ENCODE peak calls at places on chromosomes 2 and 18, in nine cellular contexts. K, A, F, D, Q, X, J, V and L are unnamed samples. For H3K9me3, the result is how much of the 10 kb centered on the place peaks cover.

GRCh38 chr2:221572821-221573429 is 821 bp upstream of the EPHA4 start:
- DNase-seq in K (peak), A (peak), F (peak), D (peak), Q (no peak), X (peak), J (peak), V (peak), L (no peak)

GRCh38 chr18:23889907-23890306 is 124.6 kb upstream of the TTC39C start:
- DNase-seq in K (no peak), A (no peak), F (no peak), D (no peak), Q (no peak), X (no peak), J (no peak), V (no peak), L (no peak)

GRCh38 chr2:18439716-18440115 is 120.7 kb downstream of the RDH14 start:
- DNase-seq in K (no peak), A (no peak), F (no peak), D (no peak), Q (no peak), X (no peak), J (no peak), V (no peak), L (no peak)

GRCh38 chr18:12012697-12013096 is 31.4 kb downstream of the IMPA2 start:
- DNase-seq in K (no peak), A (no peak), F (no peak), D (no peak), Q (no peak), X (no peak), J (no peak), V (peak), L (no peak)

GRCh38 chr2:240465765-240466578 is 30.5 kb downstream of the GPC1 start:
- DNase-seq in K (peak), A (peak), F (no peak), D (no peak), Q (peak), X (no peak), J (no peak), V (peak), L (no peak)

GRCh38 chr2:181309576-181309975 is 147.6 kb upstream of the ITGA4 start:
- DNase-seq in K (no peak), A (no peak), F (no peak), D (no peak), Q (no peak), X (no peak), J (no peak), V (no peak), L (no peak)

GRCh38 chr2:215796160-215796559 is 217.2 kb downstream of the MREG start:
- DNase-seq in K (no peak), A (no peak), F (peak), D (no peak), Q (no peak), X (no peak), J (no peak), V (no peak), L (no peak)

GRCh38 chr2:112869258-112869842 is 32.8 kb upstream of the IL1B start:
- DNase-seq in K (peak), A (peak), F (peak), D (peak), Q (no peak), X (peak), J (peak), V (no peak), L (no peak)

GRCh38 chr2:56224316-56224715 is 40.5 kb downstream of the CCDC85A start:
- DNase-seq in K (no peak), A (no peak), F (no peak), D (no peak), Q (no peak), X (no peak), J (no peak), V (no peak), L (no peak)

GRCh38 chr2:237222178-237222577 is 136.5 kb downstream of the COPS8 start:
- DNase-seq in K (peak), A (no peak), F (peak), D (no peak), Q (no peak), X (no peak), J (no peak), V (no peak), L (no peak)

GRCh38 chr2:237205111-237205541 is 119.4 kb downstream of the COPS8 start:
- DNase-seq in K (no peak), A (no peak), F (no peak), D (no peak), Q (no peak), X (no peak), J (no peak), V (no peak), L (no peak)

GRCh38 chr2:32068-32467 is 14.2 kb downstream of the FAM110C start:
- DNase-seq in K (no peak), A (no peak), F (no peak), D (no peak), Q (no peak), X (no peak), J (no peak), V (no peak), L (no peak)

GRCh38 chr2:8306530-8307351 is 375.1 kb upstream of the ID2 start:
- DNase-seq in K (no peak), A (no peak), F (peak), D (no peak), Q (no peak), X (no peak), J (no peak), V (no peak), L (no peak)

GRCh38 chr2:232633413-232634318 is at the start of gene EFHD1:
- DNase-seq in K (peak), A (peak), F (peak), D (peak), Q (peak), X (peak), J (peak), V (peak), L (peak)

GRCh38 chr2:236052926-236053846 is 115.0 kb downstream of the GBX2 start:
- DNase-seq in K (no peak), A (no peak), F (no peak), D (peak), Q (no peak), X (no peak), J (no peak), V (no peak), L (no peak)

GRCh38 chr18:43396266-43396665 is 119.0 kb upstream of the SYT4 start:
- DNase-seq in K (no peak), A (no peak), F (peak), D (no peak), Q (no peak), X (no peak), J (no peak), V (no peak), L (no peak)

GRCh38 chr18:79056827-79057367 is 12.3 kb upstream of the ATP9B start:
- DNase-seq in K (no peak), A (no peak), F (no peak), D (no peak), Q (no peak), X (no peak), J (no peak), V (no peak), L (no peak)

GRCh38 chr2:46097714-46098480 is 199.3 kb upstream of the EPAS1 start:
- DNase-seq in K (no peak), A (peak), F (peak), D (peak), Q (no peak), X (no peak), J (no peak), V (no peak), L (no peak)

GRCh38 chr2:114079366-114080004 is 189.6 kb downstream of the ACTR3 start:
- DNase-seq in K (no peak), A (no peak), F (no peak), D (no peak), Q (no peak), X (no peak), J (no peak), V (no peak), L (no peak)

GRCh38 chr18:64747803-64748202 is 598.9 kb upstream of the LINC00305 start:
- DNase-seq in K (no peak), A (no peak), F (no peak), D (no peak), Q (no peak), X (no peak), J (no peak), V (no peak), L (no peak)

GRCh38 chr2:160308915-160309314 is 108.8 kb upstream of the ITGB6 start:
- DNase-seq in K (no peak), A (no peak), F (no peak), D (no peak), Q (no peak), X (no peak), J (no peak), V (no peak), L (no peak)

GRCh38 chr2:54666131-54666637 is 57.3 kb upstream of the EML6 start:
- DNase-seq in K (peak), A (peak), F (peak), D (no peak), Q (no peak), X (no peak), J (no peak), V (no peak), L (no peak)

GRCh38 chr2:54858021-54858681 is 134.7 kb downstream of the EML6 start:
- DNase-seq in K (no peak), A (no peak), F (peak), D (no peak), Q (no peak), X (no peak), J (no peak), V (no peak), L (no peak)

GRCh38 chr2:6846540-6846939 is 19.2 kb downstream of the CMPK2 start:
- DNase-seq in K (no peak), A (no peak), F (no peak), D (no peak), Q (no peak), X (no peak), J (no peak), V (no peak), L (no peak)

GRCh38 chr2:6852210-6852609 is 13.5 kb downstream of the CMPK2 start:
- DNase-seq in K (no peak), A (no peak), F (no peak), D (no peak), Q (no peak), X (no peak), J (no peak), V (no peak), L (no peak)

GRCh38 chr2:6845903-6846302 is 19.8 kb downstream of the CMPK2 start:
- DNase-seq in K (no peak), A (no peak), F (no peak), D (no peak), Q (no peak), X (no peak), J (no peak), V (no peak), L (no peak)

GRCh38 chr2:6845312-6845711 is 20.4 kb downstream of the CMPK2 start:
- DNase-seq in K (no peak), A (no peak), F (peak), D (no peak), Q (no peak), X (no peak), J (no peak), V (no peak), L (no peak)

DNA sequence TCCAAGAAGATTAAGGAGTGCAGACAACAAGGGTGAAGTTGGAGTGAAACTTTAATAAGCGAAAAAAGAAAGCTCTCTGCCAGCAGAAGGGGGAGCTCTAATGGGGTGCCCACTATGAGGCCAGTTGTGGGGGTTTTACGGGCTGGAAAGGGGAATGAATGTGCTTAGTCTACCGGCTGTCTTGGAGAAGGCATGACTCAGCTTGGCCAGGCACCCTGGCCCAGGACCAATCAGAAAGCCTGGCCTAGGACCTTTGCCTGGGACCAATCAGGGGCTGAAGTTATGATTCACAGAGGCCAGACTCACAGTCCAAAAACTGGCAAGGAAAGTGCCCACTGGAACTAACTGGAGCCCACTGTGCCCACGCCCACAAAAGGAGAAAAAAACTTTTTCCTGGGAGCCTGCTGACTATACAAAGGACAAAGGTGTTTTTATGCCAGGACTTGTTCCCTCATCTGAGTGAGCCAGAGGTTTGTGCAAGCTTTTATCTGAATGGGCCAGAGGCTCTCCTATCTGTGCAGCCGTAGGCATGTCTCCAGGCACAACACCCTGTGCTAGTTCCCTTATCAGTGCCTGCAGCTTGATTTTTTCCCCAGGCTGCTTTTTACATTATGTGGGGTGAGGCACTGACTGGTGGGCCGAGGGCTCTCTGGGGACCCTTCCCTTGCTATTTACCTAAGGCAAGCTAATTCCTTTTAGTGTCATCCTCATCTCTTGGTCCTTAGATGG is 18.6 kb downstream of the CMPK2 start:
- DNase-seq in K (no peak), A (no peak), F (no peak), D (no peak), Q (no peak), X (no peak), J (no peak), V (no peak), L (no peak)
- H3K9me3 ChIP-seq in K (half or more), A (under half), F (half or more), D (half or more), Q (half or more), X (under half), J (half or more), V (under half), L (under half)

GRCh38 chr2:156321243-156321904 is 11.1 kb downstream of the NR4A2 start:
- DNase-seq in K (peak), A (no peak), F (peak), D (peak), Q (peak), X (peak), J (no peak), V (peak), L (no peak)
- H3K4me3 ChIP-seq in K (peak), A (no peak), F (peak), D (no peak), Q (peak), X (peak), J (peak), V (peak), L (peak)

DNA sequence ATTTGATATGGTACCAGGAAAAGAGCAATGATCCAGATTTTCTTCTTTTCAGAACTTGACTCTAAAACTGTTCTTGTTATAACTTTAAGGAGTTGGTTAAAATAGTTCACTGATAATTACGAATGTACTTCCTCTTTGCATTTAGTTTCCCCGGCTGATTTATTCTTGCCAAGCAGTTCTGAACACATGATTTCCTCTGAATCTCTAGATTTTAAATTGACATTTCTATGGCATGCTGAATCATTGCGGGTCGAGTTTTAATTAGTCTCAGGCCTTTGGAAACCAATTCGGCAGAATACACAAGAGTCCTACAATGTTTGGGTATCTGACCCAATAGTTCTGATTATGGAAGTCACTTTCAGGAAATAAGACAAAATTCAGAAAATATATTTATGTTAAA is 37.3 kb upstream of the DNAH7 start:
- DNase-seq in K (no peak), A (no peak), F (peak), D (no peak), Q (no peak), X (no peak), J (no peak), V (no peak), L (no peak)
- H3K9me3 ChIP-seq in K (under half), A (under half), F (under half), D (under half), Q (under half), X (under half), J (under half), V (under half), L (under half)

DNA sequence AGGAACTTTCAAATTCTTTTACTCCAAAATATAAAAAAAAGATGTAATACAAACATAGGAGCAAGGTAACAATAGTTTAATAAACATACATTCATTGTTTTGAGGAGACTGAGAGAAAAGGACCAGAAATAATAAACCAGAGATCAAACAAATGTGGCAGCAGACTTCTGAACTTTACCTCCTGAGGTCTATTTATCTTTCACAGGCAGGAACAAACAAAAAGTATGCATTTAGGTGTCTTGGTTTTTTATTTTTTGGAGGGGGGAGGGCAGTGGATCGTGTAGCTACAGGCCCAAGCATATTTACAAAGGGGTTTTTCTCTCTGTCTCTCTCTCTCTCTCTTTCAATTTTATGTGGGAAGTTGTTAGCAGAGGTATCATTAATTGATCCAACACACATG is 5.6 kb downstream of the PPP4R1 start:
- DNase-seq in K (no peak), A (no peak), F (no peak), D (no peak), Q (no peak), X (no peak), J (no peak), V (no peak), L (no peak)
- H3K4me3 ChIP-seq in K (no peak), A (no peak), F (no peak), D (no peak), Q (no peak), X (no peak), J (no peak), V (no peak), L (no peak)

DNA sequence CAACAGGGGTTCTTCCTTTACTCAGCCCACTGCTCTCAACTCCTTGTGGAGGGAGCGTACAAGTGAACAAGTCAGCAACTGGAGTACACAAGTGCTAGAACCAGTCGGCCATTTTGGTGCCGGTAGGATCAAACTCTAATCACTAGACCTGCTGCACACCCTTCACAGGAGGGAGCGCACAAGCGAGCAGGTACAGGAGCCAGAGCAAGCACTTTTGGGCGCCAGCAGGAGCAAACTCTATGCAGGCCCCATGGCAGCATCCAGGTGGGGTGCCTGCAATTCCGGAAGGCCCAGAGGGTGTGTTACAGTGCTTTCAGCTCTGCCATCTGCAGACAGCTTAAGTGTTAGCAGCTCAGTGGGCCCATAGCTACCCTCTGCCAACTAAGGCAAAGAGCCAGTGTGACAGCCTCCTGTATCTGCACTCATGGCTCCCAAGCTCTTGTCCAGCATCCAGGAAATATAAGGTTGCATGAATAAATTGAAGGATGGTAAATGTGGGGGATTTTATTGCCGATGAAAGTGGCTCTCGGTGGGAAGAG is 426.1 kb downstream of the DCC start:
- DNase-seq in K (no peak), A (no peak), F (no peak), D (no peak), Q (no peak), X (no peak), J (no peak), V (no peak), L (no peak)
- H3K9me3 ChIP-seq in K (under half), A (under half), F (under half), D (under half), Q (under half), X (under half), J (under half), V (under half), L (under half)

DNA sequence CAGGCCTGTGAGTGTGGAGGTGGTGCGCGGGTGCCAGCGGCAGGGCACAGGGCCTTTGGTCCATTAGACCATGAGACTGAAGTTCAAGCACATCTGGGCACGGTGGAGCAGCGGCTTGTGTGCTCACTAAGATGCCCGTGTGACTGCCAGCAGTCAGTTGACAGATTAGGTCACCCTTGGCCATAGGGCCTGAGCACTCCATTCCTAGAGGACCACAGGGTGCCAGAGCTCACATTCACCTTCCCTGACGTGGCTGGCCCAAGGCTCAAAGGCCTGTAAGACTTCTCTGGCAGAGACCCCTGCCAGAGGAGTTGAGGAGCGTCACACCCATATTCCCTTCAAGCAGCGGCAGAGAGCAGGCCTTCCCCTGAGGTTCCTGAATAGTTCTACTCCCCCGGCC is 650 bp downstream of the LHCGR start:
- DNase-seq in K (no peak), A (no peak), F (no peak), D (no peak), Q (no peak), X (no peak), J (no peak), V (no peak), L (no peak)
- H3K4me3 ChIP-seq in K (no peak), A (no peak), F (peak), D (no peak), Q (no peak), X (no peak), J (no peak), V (no peak), L (no peak)